ENCODE peak calls at places on chromosomes 1 and 21, in seven cellular contexts. Y is stimulated activated naive B cell treated with anti-CD40 and anti-IgM and Interleukin-4, amounts not matched to agents 10 μg/mL and 1 μg/mL and 100 μg/mL, for 72 hours; P is HT1080; V is AG10803; H is WERI-Rb-1; L is GM04503; I is tibial artery. E is an unnamed sample.

GRCh38 chr1:2385606-2386280 is 5.6 kb downstream of the MORN1 start:
- DNase-seq in Y (no peak), L (no peak), V (no peak), I (peak; percentile 13), H (no peak), P (no peak), E (no peak)

GRCh38 chr1:94156226-94156625 is 35.3 kb upstream of the ABCA4 start:
- DNase-seq in Y (no peak), L (no peak), P (no peak), V (peak; percentile 31), H (no peak), I (no peak), E (no peak)

GRCh38 chr21:42991992-42992740 is 17.8 kb downstream of the PKNOX1 start:
- DNase-seq in V (peak; percentile 88), I (peak; percentile 41), L (peak; percentile 49), Y (no peak), P (peak; percentile 75), H (no peak), E (no peak)

GRCh38 chr1:160020196-160020595 is 11.6 kb downstream of the PIGM start:
- DNase-seq in H (no peak), L (no peak), V (no peak), I (no peak), P (no peak), Y (no peak), E (no peak)

GRCh38 chr1:157154940-157155514 is 16.8 kb upstream of the ETV3 start:
- DNase-seq in Y (no peak), V (no peak), L (no peak), P (peak; percentile 35), I (peak; percentile 42), H (peak; percentile 24), E (no peak)

GRCh38 chr1:31196685-31197084 is 43.0 kb downstream of the NKAIN1 start:
- DNase-seq in H (no peak), L (peak; percentile 57), P (peak; percentile 56), I (no peak), Y (no peak), V (peak; percentile 80), E (no peak)

GRCh38 chr1:18256318-18257235 is 149.0 kb downstream of the IGSF21 start:
- DNase-seq in H (peak; percentile 56), Y (no peak), P (peak; percentile 12), I (no peak), V (peak; percentile 4), L (no peak), E (no peak)

GRCh38 chr1:14928412-14928811 is 225.1 kb upstream of the TMEM51 start:
- DNase-seq in L (no peak), P (no peak), I (no peak), Y (no peak), V (no peak), H (no peak), E (no peak)

GRCh38 chr21:25637846-25638245 is 1.2 kb upstream of the JAM2 start:
- DNase-seq in H (no peak), L (no peak), Y (no peak), V (no peak), I (no peak), P (no peak), E (no peak)

GRCh38 chr1:14975119-14975518 is 178.4 kb upstream of the TMEM51 start:
- DNase-seq in L (no peak), P (no peak), H (peak; percentile 52), V (no peak), I (no peak), Y (no peak), E (no peak)

GRCh38 chr1:66996018-66996682 is 57.8 kb downstream of the SLC35D1 start:
- DNase-seq in V (peak; percentile 72), I (peak; percentile 66), P (peak; percentile 74), L (no peak), Y (peak; percentile 55), H (peak; percentile 67), E (peak; percentile 9)

GRCh38 chr1:116226017-116226416 is 114.8 kb downstream of the MAB21L3 start:
- DNase-seq in Y (peak; percentile 54), H (no peak), P (no peak), L (no peak), I (no peak), V (no peak), E (no peak)

GRCh38 chr1:33735624-33736023 is 128.3 kb upstream of the HMGB4 start:
- DNase-seq in Y (no peak), H (no peak), P (peak; percentile 47), I (no peak), V (peak; percentile 47), L (no peak), E (no peak)

GRCh38 chr1:61638296-61638695 is 86.6 kb downstream of the TM2D1 start:
- DNase-seq in Y (no peak), P (no peak), H (no peak), V (peak; percentile 95), I (peak; percentile 31), L (peak; percentile 81), E (no peak)

GRCh38 chr1:154609398-154610380 is 1.7 kb upstream of the ADAR start:
- DNase-seq in V (peak; percentile 32), Y (no peak), L (no peak), I (no peak), H (no peak), P (peak; percentile 18), E (no peak)

GRCh38 chr1:217053666-217054065 is 330.4 kb upstream of the ESRRG start:
- DNase-seq in I (no peak), H (no peak), Y (no peak), V (no peak), P (no peak), L (no peak), E (no peak)

GRCh38 chr1:54334996-54335395 is 71.2 kb downstream of the SSBP3 start:
- DNase-seq in V (peak; percentile 92), I (no peak), L (peak; percentile 67), Y (no peak), H (no peak), P (no peak), E (no peak)

GRCh38 chr1:214378492-214378891 is 97.5 kb downstream of the SMYD2 start:
- DNase-seq in H (no peak), Y (no peak), P (no peak), L (no peak), I (no peak), V (no peak), E (no peak)

GRCh38 chr1:39826583-39826982 is 37.9 kb upstream of the BMP8B start:
- DNase-seq in H (no peak), L (no peak), P (no peak), I (no peak), Y (no peak), V (no peak), E (no peak)

GRCh38 chr1:59427155-59427554 is 130.3 kb downstream of the FGGY start:
- DNase-seq in V (peak; percentile 75), P (peak; percentile 92), Y (no peak), I (no peak), L (no peak), H (peak; percentile 97), E (no peak)